ENCODE peak calls at places on chromosome 2, in four cellular contexts. F is keratinocyte, W is psoas muscle, A is tibial artery. Q is an unnamed sample. For H3K4me1, the result is how much of the 10 kb centered on the place peaks cover.

GRCh38 chr2:19349911-19350677 is 8.3 kb downstream of the OSR1 start:
- DNase-seq in F (no peak), W (peak), A (peak), Q (peak)

GRCh38 chr2:65366595-65367125 is 65.7 kb downstream of the SPRED2 start:
- DNase-seq in F (peak), W (no peak), A (no peak), Q (no peak)

GRCh38 chr2:143608758-143609157 is 479.5 kb downstream of the ARHGAP15 start:
- DNase-seq in F (no peak), W (no peak), A (no peak), Q (no peak)

GRCh38 chr2:37854676-37855282 is 70.3 kb upstream of the RMDN2 start:
- DNase-seq in F (no peak), W (no peak), A (no peak), Q (no peak)

GRCh38 chr2:15041429-15041837 is 408.9 kb downstream of the LRATD1 start:
- DNase-seq in F (no peak), W (no peak), A (no peak), Q (no peak)

GRCh38 chr2:207421661-207422060 is 108.1 kb upstream of the CREB1 start:
- DNase-seq in F (no peak), W (no peak), A (no peak), Q (no peak)

GRCh38 chr2:5535301-5535700 is 156.9 kb upstream of the SOX11 start:
- DNase-seq in F (no peak), W (no peak), A (no peak), Q (no peak)

GRCh38 chr2:36355157-36355889 is at the start of gene CRIM1:
- DNase-seq in F (no peak), W (peak), A (peak), Q (peak)

GRCh38 chr2:25161055-25161781 is 7.2 kb downstream of the POMC start:
- DNase-seq in F (no peak), W (peak), A (no peak), Q (peak)

GRCh38 chr2:163266772-163267171 is 428.2 kb upstream of the KCNH7 start:
- DNase-seq in F (peak), W (no peak), A (no peak), Q (no peak)

GRCh38 chr2:88530081-88530480 is 77.6 kb upstream of the FOXI3 start:
- DNase-seq in F (no peak), W (no peak), A (no peak), Q (no peak)
- H3K27ac ChIP-seq in F (no peak), W (no peak), A (no peak), Q (no peak)

GRCh38 chr2:46187112-46187618 is 110.0 kb upstream of the EPAS1 start:
- DNase-seq in F (no peak), W (no peak), A (peak), Q (peak)

GRCh38 chr2:46181789-46182530 is 115.2 kb upstream of the EPAS1 start:
- DNase-seq in F (no peak), W (no peak), A (no peak), Q (no peak)

GRCh38 chr2:46188041-46188715 is 109.0 kb upstream of the EPAS1 start:
- DNase-seq in F (no peak), W (no peak), A (no peak), Q (no peak)

GRCh38 chr2:46183426-46183825 is 113.8 kb upstream of the EPAS1 start:
- DNase-seq in F (no peak), W (no peak), A (no peak), Q (no peak)

DNA sequence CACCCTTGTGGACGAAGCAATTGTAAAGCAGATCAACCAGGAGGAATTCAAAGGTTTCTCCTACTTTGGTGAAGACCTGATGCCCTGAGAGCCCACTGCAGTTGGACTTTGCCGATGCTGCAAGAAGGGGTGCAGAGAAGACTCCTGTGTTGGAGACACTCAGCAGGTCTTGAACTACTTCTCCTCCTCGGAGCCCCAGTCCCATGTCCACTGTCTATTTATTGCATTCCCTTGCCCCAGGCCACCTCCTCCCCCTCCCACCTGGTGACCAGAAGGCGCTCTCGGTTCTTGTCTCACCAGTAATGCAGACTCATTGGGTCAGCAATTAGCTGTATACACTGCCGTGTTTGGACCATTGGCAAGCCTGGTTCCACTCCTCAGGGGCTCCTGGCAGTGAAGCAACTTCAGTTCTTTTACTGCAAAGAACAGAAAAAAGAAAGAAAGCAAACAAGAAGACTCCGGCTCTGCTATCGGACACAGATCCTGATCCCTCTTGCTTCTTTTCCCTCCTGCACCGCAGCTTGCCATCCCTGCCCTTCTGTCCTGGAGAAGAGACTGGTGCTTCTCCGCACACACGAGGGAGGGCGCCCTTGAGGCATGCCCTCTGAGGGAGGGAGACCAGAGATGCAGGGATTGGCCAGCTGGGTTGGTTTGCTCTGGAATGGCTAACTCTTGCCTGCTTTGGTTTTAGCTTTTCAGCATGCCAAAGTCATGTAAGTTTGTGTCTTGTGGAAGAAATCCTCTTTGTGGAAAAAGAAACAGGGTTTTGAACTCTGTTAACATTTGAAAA is 112.2 kb upstream of the EPAS1 start:
- DNase-seq in F (no peak), W (no peak), A (no peak), Q (no peak)
- TF ChIP-seq CTCF in F (peak), W (no peak), A (no peak), Q (no peak)

DNA sequence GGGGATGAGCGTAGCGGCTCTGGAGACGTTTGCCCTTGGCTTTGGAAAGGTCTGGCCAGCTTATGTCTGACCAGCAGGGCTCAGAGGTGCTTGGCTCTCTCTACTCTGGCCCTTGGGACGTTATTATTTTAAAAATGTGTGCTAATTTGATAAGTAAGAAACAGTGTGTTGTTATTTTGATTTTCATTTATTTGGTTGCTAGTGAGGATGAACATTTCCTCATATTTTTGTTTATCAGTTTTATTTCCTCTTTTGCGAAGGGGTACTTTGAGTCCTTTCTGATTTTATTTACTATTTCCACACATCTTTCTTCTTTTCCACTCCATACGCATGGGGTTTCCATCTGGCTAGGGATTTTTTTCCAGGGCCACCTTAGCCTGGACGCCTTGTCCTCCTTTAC is 11.4 kb downstream of the CXCR4 start:
- DNase-seq in F (no peak), W (no peak), A (no peak), Q (no peak)
- H3K4me1 ChIP-seq in F (under half), W (under half), A (under half), Q (under half)

GRCh38 chr2:237199082-237199481 is 113.4 kb downstream of the COPS8 start:
- DNase-seq in F (no peak), W (no peak), A (no peak), Q (no peak)
- H3K27ac ChIP-seq in F (no peak), W (no peak), A (no peak), Q (no peak)

DNA sequence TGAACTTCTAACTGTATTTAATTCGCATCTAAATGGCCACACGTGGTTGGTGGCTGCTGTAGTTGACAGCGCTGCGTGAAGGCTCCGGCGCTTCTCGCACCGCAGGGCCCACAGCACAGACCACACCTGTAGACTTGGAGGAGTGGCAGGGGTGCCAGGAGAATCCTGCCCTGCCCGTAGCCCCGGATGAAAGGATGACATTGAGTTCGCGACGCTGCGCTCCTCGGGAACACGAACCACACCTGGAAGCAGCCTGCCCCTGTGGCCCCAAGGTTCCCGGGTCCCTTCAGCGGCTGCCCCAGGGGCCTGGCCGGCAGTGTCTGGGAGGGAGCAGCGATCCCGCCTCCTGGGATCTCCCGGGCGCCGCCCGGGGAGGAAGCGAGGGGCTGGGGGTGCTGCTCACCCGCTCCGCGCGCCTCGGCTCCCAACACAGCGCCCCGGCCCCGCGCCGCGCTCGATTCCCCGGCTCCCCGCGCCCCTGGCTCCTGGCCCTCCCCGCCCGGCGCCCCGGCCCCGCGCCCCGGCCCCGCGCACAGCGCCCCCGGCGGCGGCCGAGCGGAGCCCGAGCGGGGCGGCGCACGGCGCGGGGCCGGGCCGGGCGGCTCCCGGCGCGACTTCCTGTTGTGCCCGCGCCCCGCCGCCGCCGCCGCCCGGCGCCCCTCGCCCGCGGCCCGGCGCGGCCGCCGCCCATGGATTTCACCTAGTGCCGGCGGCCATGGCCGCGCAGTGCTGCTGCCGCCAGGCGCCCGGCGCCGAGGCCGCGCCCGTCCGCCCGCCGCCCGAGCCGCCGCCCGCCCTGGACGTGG is at the start of gene RNPEPL1:
- DNase-seq in F (no peak), W (peak), A (peak), Q (peak)
- TF ChIP-seq CTCF in F (no peak), W (no peak), A (peak), Q (no peak)

GRCh38 chr2:45885111-45885685 is 233.7 kb downstream of the PRKCE start:
- DNase-seq in F (no peak), W (no peak), A (no peak), Q (no peak)

GRCh38 chr2:45884126-45884525 is 232.7 kb downstream of the PRKCE start:
- DNase-seq in F (no peak), W (no peak), A (no peak), Q (no peak)

GRCh38 chr2:45882707-45883106 is 231.2 kb downstream of the PRKCE start:
- DNase-seq in F (no peak), W (no peak), A (peak), Q (peak)

GRCh38 chr2:45881970-45882581 is 230.6 kb downstream of the PRKCE start:
- DNase-seq in F (no peak), W (no peak), A (no peak), Q (no peak)

GRCh38 chr2:45883601-45884000 is 232.1 kb downstream of the PRKCE start:
- DNase-seq in F (no peak), W (no peak), A (no peak), Q (no peak)
- H3K4me1 ChIP-seq in F (under half), W (under half), A (under half), Q (under half)

GRCh38 chr2:149902104-149902503 is 314.5 kb upstream of the MMADHC start:
- DNase-seq in F (no peak), W (peak), A (peak), Q (no peak)

GRCh38 chr2:149903626-149904025 is 316.1 kb upstream of the MMADHC start:
- DNase-seq in F (no peak), W (no peak), A (no peak), Q (no peak)

GRCh38 chr2:149904352-149904751 is 316.8 kb upstream of the MMADHC start:
- DNase-seq in F (no peak), W (no peak), A (no peak), Q (no peak)

GRCh38 chr2:149906871-149907270 is 319.3 kb upstream of the MMADHC start:
- DNase-seq in F (no peak), W (no peak), A (no peak), Q (no peak)

GRCh38 chr2:149904816-149905215 is 317.2 kb upstream of the MMADHC start:
- DNase-seq in F (no peak), W (no peak), A (no peak), Q (no peak)
- H3K27ac ChIP-seq in F (no peak), W (no peak), A (no peak), Q (no peak)

GRCh38 chr2:210888035-210888434 is 331.6 kb downstream of the CPS1 start:
- DNase-seq in F (no peak), W (no peak), A (no peak), Q (no peak)

GRCh38 chr2:210884227-210884626 is 327.8 kb downstream of the CPS1 start:
- DNase-seq in F (no peak), W (no peak), A (no peak), Q (no peak)
- TF ChIP-seq CTCF in F (no peak), W (no peak), A (no peak), Q (no peak)

Q was measured in testis.